ENCODE peak calls at places on chromosomes 12 and 14, in eight cellular contexts. One of them, this sample, is unnamed.

GRCh38 chr12:116015525-116015924 is 262.0 kb downstream of the MED13L start:
- DNase-seq in stimulated activated CD4-positive, alpha-beta T cell treated with anti-CD3 and anti-CD28 coated beads, Interleukin-15, amount 100 ng/mL, for 24 hours: no peak
- DNase-seq in endothelial cell of umbilical vein: peak; percentile 64
- DNase-seq in left colon: no peak
- DNase-seq in CD4-positive, alpha-beta T cell: no peak
- DNase-seq in A549: peak; percentile 23
- DNase-seq in HEK293T: peak; percentile 16
- DNase-seq in germinal center: no peak
- DNase-seq in this sample: no peak

GRCh38 chr14:101368629-101369028 is 192.7 kb upstream of the DIO3 start:
- DNase-seq in stimulated activated CD4-positive, alpha-beta T cell treated with anti-CD3 and anti-CD28 coated beads, Interleukin-15, amount 100 ng/mL, for 24 hours: no peak
- DNase-seq in A549: no peak
- DNase-seq in left colon: no peak
- DNase-seq in HEK293T: no peak
- DNase-seq in CD4-positive, alpha-beta T cell: no peak
- DNase-seq in germinal center: no peak
- DNase-seq in endothelial cell of umbilical vein: no peak
- DNase-seq in this sample: no peak

GRCh38 chr12:11967356-11968040 is 103.2 kb upstream of the BCL2L14 start:
- DNase-seq in stimulated activated CD4-positive, alpha-beta T cell treated with anti-CD3 and anti-CD28 coated beads, Interleukin-15, amount 100 ng/mL, for 24 hours: no peak
- DNase-seq in CD4-positive, alpha-beta T cell: no peak
- DNase-seq in germinal center: no peak
- DNase-seq in left colon: no peak
- DNase-seq in endothelial cell of umbilical vein: peak; percentile 56
- DNase-seq in A549: no peak
- DNase-seq in HEK293T: no peak
- DNase-seq in this sample: no peak

GRCh38 chr14:93007225-93007997 is 84.5 kb downstream of the CHGA start:
- DNase-seq in endothelial cell of umbilical vein: no peak
- DNase-seq in germinal center: peak; percentile 55
- DNase-seq in A549: peak; percentile 28
- DNase-seq in left colon: peak; percentile 65
- DNase-seq in CD4-positive, alpha-beta T cell: no peak
- DNase-seq in HEK293T: no peak
- DNase-seq in stimulated activated CD4-positive, alpha-beta T cell treated with anti-CD3 and anti-CD28 coated beads, Interleukin-15, amount 100 ng/mL, for 24 hours: no peak
- DNase-seq in this sample: peak; percentile 48

GRCh38 chr14:100536141-100536540 is 51.1 kb downstream of the BEGAIN start:
- DNase-seq in left colon: no peak
- DNase-seq in A549: no peak
- DNase-seq in HEK293T: no peak
- DNase-seq in endothelial cell of umbilical vein: no peak
- DNase-seq in CD4-positive, alpha-beta T cell: no peak
- DNase-seq in germinal center: no peak
- DNase-seq in stimulated activated CD4-positive, alpha-beta T cell treated with anti-CD3 and anti-CD28 coated beads, Interleukin-15, amount 100 ng/mL, for 24 hours: no peak
- DNase-seq in this sample: no peak

GRCh38 chr12:29212682-29213397 is 63.8 kb downstream of the FAR2 start:
- DNase-seq in A549: no peak
- DNase-seq in CD4-positive, alpha-beta T cell: no peak
- DNase-seq in stimulated activated CD4-positive, alpha-beta T cell treated with anti-CD3 and anti-CD28 coated beads, Interleukin-15, amount 100 ng/mL, for 24 hours: no peak
- DNase-seq in endothelial cell of umbilical vein: peak; percentile 38
- DNase-seq in left colon: no peak
- DNase-seq in germinal center: no peak
- DNase-seq in HEK293T: no peak
- DNase-seq in this sample: no peak

GRCh38 chr12:106147956-106148355 is 9.2 kb upstream of the NUAK1 start:
- DNase-seq in A549: no peak
- DNase-seq in germinal center: no peak
- DNase-seq in stimulated activated CD4-positive, alpha-beta T cell treated with anti-CD3 and anti-CD28 coated beads, Interleukin-15, amount 100 ng/mL, for 24 hours: no peak
- DNase-seq in HEK293T: no peak
- DNase-seq in endothelial cell of umbilical vein: no peak
- DNase-seq in CD4-positive, alpha-beta T cell: no peak
- DNase-seq in left colon: peak; percentile 65
- DNase-seq in this sample: no peak

GRCh38 chr12:114448618-114448933 is 42.6 kb upstream of the TBX5 start:
- DNase-seq in stimulated activated CD4-positive, alpha-beta T cell treated with anti-CD3 and anti-CD28 coated beads, Interleukin-15, amount 100 ng/mL, for 24 hours: no peak
- DNase-seq in left colon: no peak
- DNase-seq in A549: no peak
- DNase-seq in CD4-positive, alpha-beta T cell: no peak
- DNase-seq in germinal center: no peak
- DNase-seq in endothelial cell of umbilical vein: no peak
- DNase-seq in HEK293T: no peak
- DNase-seq in this sample: no peak

GRCh38 chr14:24299255-24300191 is at the start of the genes DHRS1 and NOP9:
- DNase-seq in germinal center: peak; percentile 96
- DNase-seq in A549: peak; percentile 87
- DNase-seq in endothelial cell of umbilical vein: peak; percentile 90
- DNase-seq in HEK293T: peak; percentile 95
- DNase-seq in CD4-positive, alpha-beta T cell: peak; percentile 92
- DNase-seq in stimulated activated CD4-positive, alpha-beta T cell treated with anti-CD3 and anti-CD28 coated beads, Interleukin-15, amount 100 ng/mL, for 24 hours: peak; percentile 93
- DNase-seq in left colon: peak; percentile 90
- DNase-seq in this sample: peak; percentile 57

GRCh38 chr14:27049611-27050172 is 451.9 kb upstream of the NOVA1 start:
- DNase-seq in stimulated activated CD4-positive, alpha-beta T cell treated with anti-CD3 and anti-CD28 coated beads, Interleukin-15, amount 100 ng/mL, for 24 hours: no peak
- DNase-seq in germinal center: no peak
- DNase-seq in endothelial cell of umbilical vein: no peak
- DNase-seq in CD4-positive, alpha-beta T cell: no peak
- DNase-seq in A549: no peak
- DNase-seq in HEK293T: no peak
- DNase-seq in left colon: no peak
- DNase-seq in this sample: no peak

GRCh38 chr12:121709478-121709890 is 3.1 kb upstream of the TMEM120B start:
- DNase-seq in CD4-positive, alpha-beta T cell: no peak
- DNase-seq in germinal center: no peak
- DNase-seq in HEK293T: no peak
- DNase-seq in A549: no peak
- DNase-seq in stimulated activated CD4-positive, alpha-beta T cell treated with anti-CD3 and anti-CD28 coated beads, Interleukin-15, amount 100 ng/mL, for 24 hours: no peak
- DNase-seq in endothelial cell of umbilical vein: peak; percentile 20
- DNase-seq in left colon: no peak
- DNase-seq in this sample: peak; percentile 54

GRCh38 chr14:36647827-36648753 is 13.6 kb upstream of the PAX9 start:
- DNase-seq in CD4-positive, alpha-beta T cell: no peak
- DNase-seq in stimulated activated CD4-positive, alpha-beta T cell treated with anti-CD3 and anti-CD28 coated beads, Interleukin-15, amount 100 ng/mL, for 24 hours: no peak
- DNase-seq in germinal center: no peak
- DNase-seq in left colon: no peak
- DNase-seq in A549: peak; percentile 47
- DNase-seq in HEK293T: no peak
- DNase-seq in endothelial cell of umbilical vein: peak; percentile 40
- DNase-seq in this sample: no peak

GRCh38 chr12:25594376-25594775 is 41.3 kb upstream of the LMNTD1 start:
- DNase-seq in germinal center: no peak
- DNase-seq in CD4-positive, alpha-beta T cell: no peak
- DNase-seq in endothelial cell of umbilical vein: no peak
- DNase-seq in A549: no peak
- DNase-seq in stimulated activated CD4-positive, alpha-beta T cell treated with anti-CD3 and anti-CD28 coated beads, Interleukin-15, amount 100 ng/mL, for 24 hours: no peak
- DNase-seq in left colon: no peak
- DNase-seq in HEK293T: no peak
- DNase-seq in this sample: no peak

GRCh38 chr14:65103150-65103760 is 938 bp upstream of the MAX start:
- DNase-seq in stimulated activated CD4-positive, alpha-beta T cell treated with anti-CD3 and anti-CD28 coated beads, Interleukin-15, amount 100 ng/mL, for 24 hours: peak; percentile 31
- DNase-seq in CD4-positive, alpha-beta T cell: no peak
- DNase-seq in A549: peak; percentile 32
- DNase-seq in left colon: no peak
- DNase-seq in HEK293T: peak; percentile 35
- DNase-seq in endothelial cell of umbilical vein: no peak
- DNase-seq in germinal center: no peak
- DNase-seq in this sample: no peak

GRCh38 chr12:119870462-119870861 is 6.7 kb downstream of the CIT start:
- DNase-seq in stimulated activated CD4-positive, alpha-beta T cell treated with anti-CD3 and anti-CD28 coated beads, Interleukin-15, amount 100 ng/mL, for 24 hours: no peak
- DNase-seq in HEK293T: no peak
- DNase-seq in A549: no peak
- DNase-seq in germinal center: no peak
- DNase-seq in left colon: no peak
- DNase-seq in endothelial cell of umbilical vein: no peak
- DNase-seq in CD4-positive, alpha-beta T cell: no peak
- DNase-seq in this sample: no peak

GRCh38 chr12:18171571-18171970 is 81.6 kb upstream of the RERGL start:
- DNase-seq in endothelial cell of umbilical vein: no peak
- DNase-seq in stimulated activated CD4-positive, alpha-beta T cell treated with anti-CD3 and anti-CD28 coated beads, Interleukin-15, amount 100 ng/mL, for 24 hours: no peak
- DNase-seq in germinal center: no peak
- DNase-seq in CD4-positive, alpha-beta T cell: no peak
- DNase-seq in HEK293T: no peak
- DNase-seq in left colon: no peak
- DNase-seq in A549: no peak
- DNase-seq in this sample: peak; percentile 66

GRCh38 chr12:120339256-120339655 is 11.7 kb upstream of the PLA2G1B start:
- DNase-seq in HEK293T: no peak
- DNase-seq in A549: no peak
- DNase-seq in CD4-positive, alpha-beta T cell: no peak
- DNase-seq in endothelial cell of umbilical vein: no peak
- DNase-seq in germinal center: no peak
- DNase-seq in left colon: no peak
- DNase-seq in stimulated activated CD4-positive, alpha-beta T cell treated with anti-CD3 and anti-CD28 coated beads, Interleukin-15, amount 100 ng/mL, for 24 hours: no peak
- DNase-seq in this sample: no peak

GRCh38 chr12:119061208-119061796 is 80.0 kb downstream of the SRRM4 start:
- DNase-seq in A549: no peak
- DNase-seq in HEK293T: peak; percentile 47
- DNase-seq in endothelial cell of umbilical vein: peak; percentile 16
- DNase-seq in left colon: no peak
- DNase-seq in germinal center: peak; percentile 5
- DNase-seq in stimulated activated CD4-positive, alpha-beta T cell treated with anti-CD3 and anti-CD28 coated beads, Interleukin-15, amount 100 ng/mL, for 24 hours: peak; percentile 29
- DNase-seq in CD4-positive, alpha-beta T cell: no peak
- DNase-seq in this sample: no peak

GRCh38 chr12:52171950-52172512 is 19.8 kb downstream of the KRT80 start:
- DNase-seq in stimulated activated CD4-positive, alpha-beta T cell treated with anti-CD3 and anti-CD28 coated beads, Interleukin-15, amount 100 ng/mL, for 24 hours: peak; percentile 51
- DNase-seq in germinal center: no peak
- DNase-seq in HEK293T: peak; percentile 28
- DNase-seq in left colon: no peak
- DNase-seq in CD4-positive, alpha-beta T cell: no peak
- DNase-seq in endothelial cell of umbilical vein: no peak
- DNase-seq in A549: peak; percentile 66
- DNase-seq in this sample: no peak

GRCh38 chr12:20711846-20712245 is 16.7 kb downstream of the SLCO1C1 start:
- DNase-seq in A549: no peak
- DNase-seq in HEK293T: no peak
- DNase-seq in CD4-positive, alpha-beta T cell: no peak
- DNase-seq in endothelial cell of umbilical vein: no peak
- DNase-seq in stimulated activated CD4-positive, alpha-beta T cell treated with anti-CD3 and anti-CD28 coated beads, Interleukin-15, amount 100 ng/mL, for 24 hours: no peak
- DNase-seq in germinal center: no peak
- DNase-seq in left colon: no peak
- DNase-seq in this sample: no peak

GRCh38 chr14:99551034-99551922 is 52.7 kb downstream of the CCDC85C start:
- DNase-seq in HEK293T: no peak
- DNase-seq in CD4-positive, alpha-beta T cell: no peak
- DNase-seq in left colon: no peak
- DNase-seq in endothelial cell of umbilical vein: no peak
- DNase-seq in stimulated activated CD4-positive, alpha-beta T cell treated with anti-CD3 and anti-CD28 coated beads, Interleukin-15, amount 100 ng/mL, for 24 hours: no peak
- DNase-seq in germinal center: no peak
- DNase-seq in A549: no peak
- DNase-seq in this sample: no peak

GRCh38 chr12:75705749-75706719 is 194.6 kb upstream of the KRR1 start:
- DNase-seq in CD4-positive, alpha-beta T cell: no peak
- DNase-seq in left colon: peak; percentile 27
- DNase-seq in germinal center: no peak
- DNase-seq in A549: no peak
- DNase-seq in stimulated activated CD4-positive, alpha-beta T cell treated with anti-CD3 and anti-CD28 coated beads, Interleukin-15, amount 100 ng/mL, for 24 hours: no peak
- DNase-seq in endothelial cell of umbilical vein: peak; percentile 98
- DNase-seq in HEK293T: peak; percentile 15
- DNase-seq in this sample: no peak

GRCh38 chr12:81668475-81668874 is 90.7 kb downstream of the PPFIA2 start:
- DNase-seq in HEK293T: no peak
- DNase-seq in left colon: no peak
- DNase-seq in A549: no peak
- DNase-seq in germinal center: no peak
- DNase-seq in endothelial cell of umbilical vein: no peak
- DNase-seq in CD4-positive, alpha-beta T cell: no peak
- DNase-seq in stimulated activated CD4-positive, alpha-beta T cell treated with anti-CD3 and anti-CD28 coated beads, Interleukin-15, amount 100 ng/mL, for 24 hours: peak; percentile 31
- DNase-seq in this sample: peak; percentile 66

GRCh38 chr12:121524196-121524930 is 56.5 kb downstream of the KDM2B start:
- DNase-seq in stimulated activated CD4-positive, alpha-beta T cell treated with anti-CD3 and anti-CD28 coated beads, Interleukin-15, amount 100 ng/mL, for 24 hours: no peak
- DNase-seq in germinal center: no peak
- DNase-seq in CD4-positive, alpha-beta T cell: no peak
- DNase-seq in HEK293T: no peak
- DNase-seq in left colon: no peak
- DNase-seq in endothelial cell of umbilical vein: no peak
- DNase-seq in A549: no peak
- DNase-seq in this sample: no peak

GRCh38 chr12:107325075-107325474 is 231.7 kb upstream of the CRY1 start:
- DNase-seq in left colon: no peak
- DNase-seq in germinal center: no peak
- DNase-seq in stimulated activated CD4-positive, alpha-beta T cell treated with anti-CD3 and anti-CD28 coated beads, Interleukin-15, amount 100 ng/mL, for 24 hours: no peak
- DNase-seq in CD4-positive, alpha-beta T cell: no peak
- DNase-seq in HEK293T: no peak
- DNase-seq in A549: no peak
- DNase-seq in endothelial cell of umbilical vein: no peak
- DNase-seq in this sample: no peak

GRCh38 chr12:48986720-48987291 is 8.7 kb downstream of the WNT1 start:
- DNase-seq in stimulated activated CD4-positive, alpha-beta T cell treated with anti-CD3 and anti-CD28 coated beads, Interleukin-15, amount 100 ng/mL, for 24 hours: no peak
- DNase-seq in endothelial cell of umbilical vein: no peak
- DNase-seq in germinal center: no peak
- DNase-seq in left colon: no peak
- DNase-seq in A549: no peak
- DNase-seq in CD4-positive, alpha-beta T cell: no peak
- DNase-seq in HEK293T: no peak
- DNase-seq in this sample: no peak